ENCODE peak calls at places on chromosome 2, in nine cellular contexts. P is tibial artery, Z is tibial nerve, W is A549, N is NCI-H187, E is HFF-Myc, O is prostate gland, T is AG10803, H is EH. F is an unnamed sample.

GRCh38 chr2:40851661-40852060 is 399.8 kb upstream of the SLC8A1 start:
- DNase-seq in T (no peak), W (no peak), N (no peak), H (no peak), Z (no peak), E (no peak), P (no peak), O (no peak), F (no peak)

GRCh38 chr2:109150559-109150958 is 21.6 kb downstream of the SH3RF3 start:
- DNase-seq in H (no peak), O (no peak), P (peak), T (no peak), N (no peak), Z (no peak), W (no peak), E (no peak), F (no peak)

GRCh38 chr2:46590319-46590718 is 111.0 kb downstream of the TMEM247 start:
- DNase-seq in H (no peak), W (no peak), T (no peak), P (no peak), O (no peak), N (no peak), Z (no peak), E (no peak), F (no peak)

GRCh38 chr2:72051971-72052505 is 95.6 kb downstream of the CYP26B1 start:
- DNase-seq in E (no peak), H (no peak), W (no peak), P (no peak), N (no peak), T (peak), O (no peak), Z (no peak), F (no peak)

GRCh38 chr2:98835831-98836385 is 100.1 kb downstream of the CRACDL start:
- DNase-seq in O (no peak), T (no peak), H (no peak), W (no peak), N (no peak), E (no peak), P (no peak), Z (no peak), F (no peak)

GRCh38 chr2:101063753-101064502 is 61.8 kb downstream of the RPL31 start:
- DNase-seq in H (peak), E (no peak), Z (no peak), W (no peak), T (peak), O (no peak), P (no peak), N (no peak), F (no peak)

GRCh38 chr2:14676371-14676770 is 43.9 kb downstream of the LRATD1 start:
- DNase-seq in N (no peak), H (no peak), T (no peak), O (no peak), Z (no peak), W (no peak), E (no peak), P (no peak), F (no peak)

GRCh38 chr2:179702912-179703311 is 158.5 kb downstream of the ZNF385B start:
- DNase-seq in N (no peak), T (no peak), W (no peak), Z (no peak), O (no peak), E (no peak), P (no peak), H (no peak), F (no peak)

GRCh38 chr2:37052600-37053332 is 31.4 kb downstream of the HEATR5B start:
- DNase-seq in Z (no peak), P (no peak), H (no peak), E (no peak), W (no peak), N (no peak), T (no peak), O (peak), F (no peak)

F was measured in vagina.